ENCODE peak calls at places on chromosomes 7 and 10, in four cellular contexts. One of them, this sample, is unnamed.

GRCh38 chr7:19538036-19538435 is 170.8 kb downstream of the POLR1F start:
- DNase-seq in IMR-90: no peak
- DNase-seq in iPS DF 6.9: no peak
- DNase-seq in ascending aorta: no peak
- DNase-seq in this sample: peak; percentile 40

GRCh38 chr10:70715853-70716795 is 43.8 kb downstream of the ADAMTS14 start:
- DNase-seq in iPS DF 6.9: no peak
- DNase-seq in IMR-90: peak; percentile 34
- DNase-seq in ascending aorta: no peak
- DNase-seq in this sample: no peak

GRCh38 chr7:2906197-2906931 is 62.3 kb upstream of the GNA12 start:
- DNase-seq in IMR-90: no peak
- DNase-seq in ascending aorta: no peak
- DNase-seq in iPS DF 6.9: no peak
- DNase-seq in this sample: no peak

GRCh38 chr10:46525177-46525823 is 31.2 kb downstream of the GPRIN2 start:
- DNase-seq in ascending aorta: peak; percentile 57
- DNase-seq in iPS DF 6.9: no peak
- DNase-seq in IMR-90: peak; percentile 89
- DNase-seq in this sample: no peak

GRCh38 chr7:20030915-20031362 is 186.2 kb downstream of the MACC1 start:
- DNase-seq in ascending aorta: no peak
- DNase-seq in IMR-90: peak; percentile 50
- DNase-seq in iPS DF 6.9: no peak
- DNase-seq in this sample: no peak

GRCh38 chr10:79403441-79404230 is 41.8 kb downstream of the ZCCHC24 start:
- DNase-seq in ascending aorta: no peak
- DNase-seq in iPS DF 6.9: no peak
- DNase-seq in IMR-90: no peak
- DNase-seq in this sample: peak; percentile 69

GRCh38 chr10:109898666-109899577 is 24.4 kb downstream of the XPNPEP1 start:
- DNase-seq in iPS DF 6.9: no peak
- DNase-seq in ascending aorta: peak; percentile 76
- DNase-seq in IMR-90: peak; percentile 55
- DNase-seq in this sample: no peak

GRCh38 chr7:55432506-55432905 is 67.4 kb downstream of the LANCL2 start:
- DNase-seq in iPS DF 6.9: no peak
- DNase-seq in IMR-90: no peak
- DNase-seq in ascending aorta: no peak
- DNase-seq in this sample: no peak

DNA sequence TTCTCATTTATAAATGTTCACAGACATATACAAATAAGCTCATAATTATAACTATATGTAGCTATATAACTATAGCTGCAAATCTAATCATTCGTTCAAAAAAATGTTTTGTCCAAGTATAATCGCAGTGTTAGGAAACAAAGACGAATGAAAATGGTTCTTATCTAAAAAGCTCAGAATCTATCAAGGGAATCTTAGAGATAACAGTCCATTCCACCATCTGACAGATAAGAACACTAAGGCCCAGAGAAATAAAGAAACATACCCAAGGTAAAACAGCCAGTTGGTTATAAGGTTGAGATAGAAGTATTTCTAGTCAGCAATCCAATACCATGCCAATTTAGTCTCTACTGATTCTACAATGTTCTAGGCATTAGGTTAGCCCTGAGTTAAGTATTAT is 30.2 kb downstream of the CHCHD3 start:
- DNase-seq in ascending aorta: no peak
- DNase-seq in iPS DF 6.9: no peak
- DNase-seq in IMR-90: no peak
- DNase-seq in this sample: no peak
- H3K4me1 ChIP-seq in ascending aorta: peaks cover 29% of the 10 kb centered on the region
- H3K4me1 ChIP-seq in iPS DF 6.9: peaks cover 1% of the 10 kb centered on the region
- H3K4me1 ChIP-seq in IMR-90: peaks cover 16% of the 10 kb centered on the region
- H3K4me1 ChIP-seq in this sample: peaks cover 39% of the 10 kb centered on the region

DNA sequence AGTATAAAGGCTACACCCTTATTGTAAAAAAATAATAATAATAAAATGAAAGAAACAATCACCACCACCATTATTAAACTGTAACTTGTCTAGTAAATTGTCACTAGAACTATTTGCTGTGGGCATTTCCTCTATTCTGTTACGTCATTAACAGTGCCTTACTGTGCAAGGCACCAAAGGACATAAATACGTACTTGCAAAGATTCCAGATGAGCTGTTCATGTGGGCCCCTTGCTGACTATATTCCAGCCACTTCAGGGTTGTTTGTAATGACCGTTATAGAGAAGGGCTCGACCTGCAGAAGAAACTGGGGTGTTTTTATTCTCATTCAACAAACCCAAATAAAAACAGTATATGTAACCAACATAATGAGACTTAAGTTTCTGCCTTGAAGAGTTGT is 60.4 kb downstream of the KLRG2 start:
- DNase-seq in ascending aorta: no peak
- DNase-seq in IMR-90: no peak
- DNase-seq in iPS DF 6.9: no peak
- DNase-seq in this sample: no peak
- H3K27ac ChIP-seq in ascending aorta: no peak overlapping the region
- H3K27ac ChIP-seq in IMR-90: no peak overlapping the region
- H3K27ac ChIP-seq in iPS DF 6.9: no peak overlapping the region
- H3K27ac ChIP-seq in this sample: no peak overlapping the region

GRCh38 chr10:127068485-127068884 is 127.9 kb downstream of the INSYN2A start:
- DNase-seq in ascending aorta: no peak
- DNase-seq in IMR-90: no peak
- DNase-seq in iPS DF 6.9: no peak
- DNase-seq in this sample: no peak

GRCh38 chr10:127064474-127064873 is 131.9 kb downstream of the INSYN2A start:
- DNase-seq in IMR-90: no peak
- DNase-seq in iPS DF 6.9: no peak
- DNase-seq in ascending aorta: no peak
- DNase-seq in this sample: no peak

GRCh38 chr10:127071126-127071525 is 125.3 kb downstream of the INSYN2A start:
- DNase-seq in iPS DF 6.9: no peak
- DNase-seq in IMR-90: no peak
- DNase-seq in ascending aorta: no peak
- DNase-seq in this sample: no peak

GRCh38 chr10:127063762-127064161 is 132.6 kb downstream of the INSYN2A start:
- DNase-seq in IMR-90: no peak
- DNase-seq in iPS DF 6.9: no peak
- DNase-seq in ascending aorta: no peak
- DNase-seq in this sample: no peak

GRCh38 chr10:127069436-127069835 is 127.0 kb downstream of the INSYN2A start:
- DNase-seq in IMR-90: no peak
- DNase-seq in ascending aorta: no peak
- DNase-seq in iPS DF 6.9: no peak
- DNase-seq in this sample: no peak
- H3K36me3 ChIP-seq in IMR-90: peaks cover 52% of the 10 kb centered on the region
- H3K36me3 ChIP-seq in ascending aorta: peaks cover 67% of the 10 kb centered on the region
- H3K36me3 ChIP-seq in iPS DF 6.9: no peaks in the 10 kb centered on the region
- H3K36me3 ChIP-seq in this sample: peaks cover 69% of the 10 kb centered on the region

GRCh38 chr7:151249732-151250072 is 1.2 kb upstream of the SMARCD3 start:
- DNase-seq in IMR-90: peak; percentile 39
- DNase-seq in ascending aorta: peak; percentile 86
- DNase-seq in iPS DF 6.9: no peak
- DNase-seq in this sample: peak; percentile 78

GRCh38 chr7:151247611-151248176 is 800 bp downstream of the SMARCD3 start:
- DNase-seq in IMR-90: no peak
- DNase-seq in ascending aorta: peak; percentile 67
- DNase-seq in iPS DF 6.9: no peak
- DNase-seq in this sample: no peak

GRCh38 chr7:151250181-151251095 is 1.9 kb upstream of the SMARCD3 start:
- DNase-seq in iPS DF 6.9: no peak
- DNase-seq in IMR-90: no peak
- DNase-seq in ascending aorta: no peak
- DNase-seq in this sample: no peak

GRCh38 chr7:151248191-151249033 is at the start of gene SMARCD3:
- DNase-seq in IMR-90: peak; percentile 50
- DNase-seq in ascending aorta: peak; percentile 86
- DNase-seq in iPS DF 6.9: no peak
- DNase-seq in this sample: peak; percentile 62

DNA sequence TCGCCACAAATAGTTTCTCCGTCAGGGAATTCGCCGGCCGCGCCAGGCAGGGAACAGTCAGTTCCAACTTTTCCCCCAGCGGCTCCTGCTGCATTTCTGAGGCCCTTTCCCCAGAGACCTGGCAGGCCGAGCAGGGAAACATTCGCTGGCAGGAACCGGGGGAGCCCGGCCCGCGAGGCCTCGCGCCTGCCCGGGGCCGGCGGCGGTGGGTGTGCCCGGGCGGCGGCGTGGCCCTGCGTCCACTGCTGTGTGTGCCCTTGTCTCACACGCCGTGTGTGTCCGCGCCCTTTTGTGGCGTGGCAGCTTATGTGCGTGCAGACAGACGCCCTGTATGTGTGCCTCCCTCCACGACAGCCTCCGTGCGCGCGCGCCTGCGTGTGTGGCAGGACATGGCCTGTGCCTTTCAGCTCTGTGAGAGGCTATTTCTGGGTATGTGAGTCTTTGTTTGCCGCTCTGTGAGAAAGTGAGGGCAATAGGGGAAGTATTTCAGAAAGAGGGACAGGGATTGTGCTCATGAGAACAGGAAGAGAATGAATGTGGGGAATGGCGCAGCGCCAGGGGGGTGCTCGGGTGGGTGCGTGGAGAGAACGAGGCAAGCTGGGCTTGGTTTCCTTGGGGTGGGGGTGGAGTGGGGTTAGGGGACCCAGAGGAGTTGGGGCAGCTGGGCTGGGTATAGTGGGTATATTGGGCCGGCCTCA is 689 bp upstream of the SMARCD3 start:
- DNase-seq in IMR-90: peak; percentile 59
- DNase-seq in iPS DF 6.9: no peak
- DNase-seq in ascending aorta: peak; percentile 89
- DNase-seq in this sample: peak; percentile 71
- H3K4me1 ChIP-seq in IMR-90: peaks cover 46% of the 10 kb centered on the region
- H3K4me1 ChIP-seq in iPS DF 6.9: peaks cover 8% of the 10 kb centered on the region
- H3K4me1 ChIP-seq in ascending aorta: peaks cover 61% of the 10 kb centered on the region
- H3K4me1 ChIP-seq in this sample: peaks cover 59% of the 10 kb centered on the region

DNA sequence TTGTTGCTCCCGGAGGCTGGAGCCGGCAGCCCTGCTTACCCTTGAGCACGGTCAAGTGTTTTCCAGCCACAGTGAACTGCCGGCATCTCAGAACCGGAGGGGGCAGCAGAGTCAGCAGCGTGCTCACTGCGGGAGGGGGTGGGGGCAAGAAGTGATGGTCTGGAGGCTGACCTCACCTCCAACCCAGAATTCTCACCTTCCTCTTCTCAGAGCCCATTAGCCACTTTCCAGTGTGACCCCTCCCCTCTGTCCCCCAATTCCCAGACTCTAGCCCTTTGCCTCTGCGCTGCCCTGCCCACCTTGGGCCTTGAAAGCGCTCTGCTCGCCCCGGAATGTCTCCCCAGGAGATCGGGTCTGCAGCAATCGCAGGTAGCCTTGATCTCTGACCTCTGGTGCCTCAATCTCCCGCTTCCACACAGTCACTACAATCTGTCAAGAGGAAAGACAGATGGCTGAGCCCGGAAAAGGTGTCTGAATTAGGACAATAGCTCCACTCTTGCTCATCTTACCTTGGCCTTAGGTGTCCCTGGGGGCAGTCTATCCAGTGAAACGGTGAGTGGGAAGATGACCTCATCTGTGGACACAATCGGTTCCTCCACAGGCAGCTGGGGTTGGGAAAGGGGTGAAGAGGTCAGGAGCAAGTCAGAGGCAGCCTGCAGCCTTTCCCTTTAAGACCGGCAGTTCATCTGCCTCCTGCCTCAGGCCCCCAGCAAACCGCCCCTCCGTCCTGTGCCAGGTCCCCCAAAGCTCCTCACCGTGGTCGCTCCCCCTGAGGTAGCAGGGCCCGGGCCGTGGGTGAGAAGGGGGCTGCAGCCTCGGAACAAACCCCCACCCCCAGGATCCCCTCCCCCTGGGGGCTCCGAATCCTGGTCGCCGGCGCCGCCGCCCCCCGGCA is 942 bp downstream of the TRAPPC14 start:
- DNase-seq in IMR-90: peak; percentile 64
- DNase-seq in iPS DF 6.9: no peak
- DNase-seq in ascending aorta: no peak
- DNase-seq in this sample: no peak
- H3K27ac ChIP-seq in IMR-90: peak overlapping the region; percentile 46
- H3K27ac ChIP-seq in iPS DF 6.9: no peak overlapping the region
- H3K27ac ChIP-seq in ascending aorta: peak overlapping the region; percentile 79
- H3K27ac ChIP-seq in this sample: peak overlapping the region; percentile 52

This sample was measured in SJSA1.